ENCODE peak calls at places on chromosomes 4 and X, in six cellular contexts. T is AG04450; D is IMR-90; Z is hepatocyte; X is CD8-positive, alpha-beta memory T cell; A is GM23248. I is an unnamed sample.

GRCh38 chr4:183729069-183729406 is 69.9 kb downstream of the TRAPPC11 start:
- DNase-seq in T (no peak), D (no peak), Z (no peak), X (no peak), A (no peak), I (no peak)

GRCh38 chrX:125522752-125523151 is 203.1 kb downstream of the TEX13C start:
- DNase-seq in T (no peak), D (no peak), Z (no peak), X (no peak), A (no peak), I (no peak)

GRCh38 chr4:140996757-140997156 is 136.5 kb downstream of the RNF150 start:
- DNase-seq in T (peak; percentile 18), D (peak; percentile 78), Z (no peak), X (no peak), A (peak; percentile 78), I (no peak)

GRCh38 chr4:8002525-8003309 is 63.1 kb upstream of the AFAP1 start:
- DNase-seq in T (no peak), D (no peak), Z (no peak), X (no peak), A (no peak), I (peak; percentile 22)

GRCh38 chrX:1025413-1025812 is 187.0 kb downstream of the CRLF2 start:
- DNase-seq in T (no peak), D (no peak), Z (no peak), X (no peak), A (no peak), I (no peak)

GRCh38 chrX:15474058-15474457 is 19.1 kb downstream of the PIR start:
- DNase-seq in T (no peak), D (no peak), Z (no peak), X (no peak), A (no peak), I (no peak)

GRCh38 chr4:103449285-103449684 is 251.1 kb upstream of the CENPE start:
- DNase-seq in T (no peak), D (no peak), Z (no peak), X (no peak), A (no peak), I (no peak)

GRCh38 chrX:135086197-135086854 is 34.0 kb downstream of the ETDB start:
- DNase-seq in T (peak; percentile 23), D (peak; percentile 61), Z (peak; percentile 80), X (peak; percentile 8), A (peak; percentile 78), I (no peak)

GRCh38 chr4:185792384-185793146 is 19.4 kb downstream of the SORBS2 start:
- DNase-seq in T (peak; percentile 89), D (peak; percentile 96), Z (peak; percentile 18), X (no peak), A (peak; percentile 81), I (no peak)

GRCh38 chrX:72245461-72246089 is 6.7 kb upstream of the ERCC6L start:
- DNase-seq in T (no peak), D (peak; percentile 61), Z (peak; percentile 56), X (peak; percentile 16), A (peak; percentile 68), I (peak; percentile 22)

GRCh38 chr4:119559044-119559647 is 69.5 kb downstream of the PDE5A start:
- DNase-seq in T (no peak), D (peak; percentile 57), Z (peak; percentile 56), X (no peak), A (peak; percentile 74), I (no peak)

GRCh38 chr4:66357316-66357715 is 687.0 kb upstream of the EPHA5 start:
- DNase-seq in T (no peak), D (peak; percentile 12), Z (no peak), X (no peak), A (no peak), I (no peak)

GRCh38 chrX:73979551-73980131 is 324.3 kb upstream of the ZCCHC13 start:
- DNase-seq in T (no peak), D (no peak), Z (no peak), X (no peak), A (no peak), I (no peak)

DNA sequence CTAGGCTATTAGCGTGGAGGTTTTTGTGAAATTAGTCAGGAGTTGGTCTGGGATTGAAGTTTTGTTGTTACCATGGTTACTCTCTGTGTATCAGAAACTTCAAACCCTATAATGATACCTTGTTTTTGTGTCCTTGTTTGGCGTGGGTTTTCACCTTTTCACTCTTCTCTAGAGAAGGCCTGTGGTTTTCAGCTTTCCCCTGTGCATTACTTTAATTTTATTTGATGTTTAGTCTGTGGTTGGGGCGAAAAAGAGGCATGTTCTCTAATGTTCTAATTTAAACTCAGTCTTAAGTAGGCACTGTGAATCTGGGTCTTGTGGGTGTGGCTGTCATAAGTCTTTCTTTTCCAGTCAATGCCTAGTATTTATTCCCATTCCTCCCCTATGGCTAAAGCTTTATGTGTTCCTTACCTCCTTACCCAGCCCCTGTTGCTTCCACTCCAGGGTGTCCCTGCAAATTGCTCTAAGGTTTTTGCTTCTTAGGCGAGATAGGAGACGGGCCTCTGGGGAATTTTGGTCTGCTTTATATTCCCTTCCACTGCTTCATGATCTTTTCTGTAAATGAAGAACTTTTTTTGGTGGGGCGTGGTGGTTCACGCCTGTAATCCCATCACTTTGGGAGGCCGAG is 326.3 kb upstream of the ZCCHC13 start:
- DNase-seq in T (no peak), D (no peak), Z (no peak), X (no peak), A (no peak), I (no peak)
- H3K27ac ChIP-seq in T (no peak overlapping the region), D (no peak overlapping the region), Z (no peak overlapping the region), X (peak overlapping the region; percentile 33), A (no peak overlapping the region), I (no peak overlapping the region)

DNA sequence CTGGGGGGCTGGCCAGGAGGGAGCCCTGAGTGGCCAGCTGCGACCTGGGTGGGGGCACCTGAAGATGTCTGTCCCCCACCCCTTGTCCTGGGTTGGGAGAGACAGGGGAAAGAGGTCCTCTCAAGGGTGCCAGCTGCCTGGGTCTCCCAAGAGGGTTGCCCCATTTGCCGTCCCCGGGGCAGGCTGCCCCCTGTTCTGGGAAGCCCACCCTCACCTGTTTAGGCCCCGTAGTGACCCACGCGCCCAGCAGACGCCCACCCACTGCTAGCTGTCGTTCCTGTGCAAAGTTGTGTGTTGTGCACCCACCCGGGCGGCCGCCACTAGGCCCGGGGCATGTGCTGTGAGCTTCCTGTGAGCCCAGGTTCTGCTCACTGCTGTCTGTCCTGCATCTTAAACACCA is 25.5 kb upstream of the PNMA3 start:
- DNase-seq in T (no peak), D (no peak), Z (no peak), X (no peak), A (no peak), I (no peak)
- H3K27ac ChIP-seq in T (no peak overlapping the region), D (no peak overlapping the region), Z (no peak overlapping the region), X (no peak overlapping the region), A (no peak overlapping the region), I (no peak overlapping the region)

DNA sequence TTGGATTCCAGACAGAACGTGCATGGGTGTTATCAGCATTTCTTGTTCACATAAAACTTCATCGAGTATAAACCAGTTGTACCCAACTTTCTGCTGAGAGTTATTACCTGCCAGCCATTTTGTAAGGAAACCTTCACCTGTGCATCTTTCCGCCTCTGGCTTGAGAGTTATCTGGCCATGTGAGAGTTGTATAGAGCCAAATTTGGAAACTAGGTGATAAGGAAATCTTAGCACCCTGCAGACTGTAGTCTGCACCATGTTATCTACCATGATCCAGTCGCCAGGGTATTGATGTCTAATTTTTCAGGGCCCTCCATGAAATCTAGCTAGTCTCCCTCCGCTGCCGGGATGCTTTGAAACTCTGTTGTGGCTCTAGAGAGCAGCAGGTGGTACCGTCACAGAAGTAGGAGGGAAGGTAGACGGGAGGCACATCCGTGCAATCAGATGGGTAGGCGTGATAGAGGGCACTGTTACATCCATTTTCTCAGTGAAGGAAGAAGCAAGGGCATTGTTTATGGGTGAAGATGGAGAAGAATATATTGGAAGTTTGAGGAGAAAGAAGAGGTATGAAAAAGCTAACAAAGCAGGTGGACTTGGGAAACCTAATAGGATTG is 1.2 kb downstream of the ANAPC4 start:
- DNase-seq in T (no peak), D (no peak), Z (no peak), X (no peak), A (no peak), I (no peak)
- H3K27ac ChIP-seq in T (no peak overlapping the region), D (no peak overlapping the region), Z (peak overlapping the region; percentile 74), X (no peak overlapping the region), A (no peak overlapping the region), I (no peak overlapping the region)

GRCh38 chr4:10107111-10108091 is 9.2 kb downstream of the WDR1 start:
- DNase-seq in T (no peak), D (peak; percentile 28), Z (no peak), X (no peak), A (peak; percentile 69), I (no peak)

GRCh38 chr4:10109995-10110670 is 6.5 kb downstream of the WDR1 start:
- DNase-seq in T (no peak), D (no peak), Z (no peak), X (no peak), A (no peak), I (no peak)

GRCh38 chr4:10108391-10108790 is 8.2 kb downstream of the WDR1 start:
- DNase-seq in T (no peak), D (no peak), Z (no peak), X (no peak), A (peak; percentile 30), I (no peak)

GRCh38 chr4:10111067-10111801 is 5.4 kb downstream of the WDR1 start:
- DNase-seq in T (no peak), D (no peak), Z (no peak), X (no peak), A (no peak), I (no peak)

DNA sequence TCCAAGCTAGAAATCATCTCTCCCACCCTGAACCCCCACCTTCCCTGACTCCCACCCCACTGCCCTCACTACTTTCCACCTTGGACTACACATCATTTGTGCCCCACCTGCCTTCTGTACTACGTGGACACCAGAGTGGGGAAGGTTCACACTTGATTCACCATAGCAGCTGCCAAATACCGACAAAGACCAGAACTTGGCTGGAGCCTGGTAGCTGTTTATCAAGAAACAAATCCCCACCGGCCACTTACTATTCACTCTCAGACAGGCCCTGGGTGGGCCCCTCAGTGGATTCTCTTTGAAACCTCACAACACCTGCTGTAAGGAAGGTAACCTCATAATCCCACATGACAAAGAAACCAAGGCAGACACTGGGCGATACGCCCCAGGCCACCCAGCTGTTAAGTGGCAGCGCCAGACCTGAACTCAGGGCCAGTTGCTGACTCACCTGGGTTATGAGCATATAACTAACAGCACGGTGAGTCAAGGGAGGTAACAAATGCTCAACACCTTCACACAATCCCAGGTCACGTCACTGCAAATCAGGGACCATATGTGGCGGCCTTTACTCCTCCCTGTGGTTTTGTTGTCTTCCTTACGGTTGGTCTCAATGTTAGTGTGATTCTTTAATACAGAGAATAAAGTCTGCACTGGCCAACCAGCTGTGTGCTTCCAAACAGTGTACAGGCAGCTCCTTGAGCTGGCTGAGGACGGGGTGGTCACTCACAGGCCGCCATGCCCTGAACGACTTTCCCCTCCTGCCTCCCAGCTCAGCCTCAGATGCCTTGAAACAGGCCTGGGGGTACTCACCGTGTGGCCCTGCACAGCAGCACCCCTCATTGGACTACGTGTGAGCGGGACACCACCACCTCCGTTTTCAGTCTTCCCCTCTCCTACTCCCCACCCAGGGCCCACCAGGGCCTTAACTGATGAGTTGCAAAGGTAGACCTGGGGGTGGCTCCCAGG is 7.5 kb downstream of the WDR1 start:
- DNase-seq in T (no peak), D (peak; percentile 55), Z (no peak), X (peak; percentile 36), A (peak; percentile 66), I (no peak)
- H3K27ac ChIP-seq in T (peak overlapping the region; percentile 92), D (peak overlapping the region; percentile 89), Z (no peak overlapping the region), X (peak overlapping the region; percentile 27), A (peak overlapping the region; percentile 87), I (peak overlapping the region; percentile 31)

GRCh38 chrX:79176028-79176427 is 31.5 kb downstream of the GPR174 start:
- DNase-seq in T (no peak), D (no peak), Z (no peak), X (no peak), A (no peak), I (no peak)
- H3K27ac ChIP-seq in T (no peak overlapping the region), D (no peak overlapping the region), Z (no peak overlapping the region), X (peak overlapping the region; percentile 9), A (no peak overlapping the region), I (no peak overlapping the region)

GRCh38 chrX:34810911-34811310 is 131.7 kb upstream of the FAM47B start:
- DNase-seq in T (no peak), D (no peak), Z (no peak), X (no peak), A (no peak), I (no peak)
- H3K27ac ChIP-seq in T (no peak overlapping the region), D (no peak overlapping the region), Z (no peak overlapping the region), X (no peak overlapping the region), A (no peak overlapping the region), I (no peak overlapping the region)